ENCODE peak calls at places on chromosomes 6 and 20, in five cellular contexts. N is immature natural killer cell; V is neural crest cell; Z is RCC 7860; B is stimulated activated CD8-positive, alpha-beta memory T cell treated with anti-CD3 and anti-CD28 coated beads, Interleukin-12 subunit alpha, Interleukin-12 subunit beta, amount 100 ng/mL, for 4 hours. L is an unnamed sample.

GRCh38 chr6:27630727-27631613 is 158.1 kb upstream of the ZNF184 start:
- DNase-seq in V (peak), N (no peak), B (no peak), Z (no peak), L (no peak)

GRCh38 chr6:41887355-41887754 is 7.8 kb downstream of the USP49 start:
- DNase-seq in V (no peak), Z (no peak), B (no peak), N (no peak), L (no peak)

GRCh38 chr20:60583741-60584140 is 625.5 kb downstream of the CDH26 start:
- DNase-seq in Z (no peak), N (no peak), B (no peak), V (no peak), L (no peak)

GRCh38 chr6:55260181-55260580 is 67.1 kb upstream of the GFRAL start:
- DNase-seq in B (no peak), N (no peak), Z (no peak), V (no peak), L (peak)

GRCh38 chr6:104995989-104996617 is 39.2 kb downstream of the LIN28B start:
- DNase-seq in V (no peak), Z (no peak), B (no peak), N (no peak), L (no peak)

GRCh38 chr20:57849868-57850215 is 140.0 kb upstream of the PMEPA1 start:
- DNase-seq in N (no peak), Z (no peak), B (no peak), V (no peak), L (no peak)

GRCh38 chr6:43828711-43829110 is 58.7 kb downstream of the VEGFA start:
- DNase-seq in B (no peak), V (no peak), N (no peak), Z (no peak), L (no peak)

GRCh38 chr6:119096683-119097310 is 18.3 kb upstream of the FAM184A start:
- DNase-seq in Z (no peak), B (no peak), V (no peak), N (no peak), L (no peak)

GRCh38 chr6:90328004-90328403 is 31.4 kb upstream of the BACH2 start:
- DNase-seq in V (no peak), N (no peak), Z (peak), B (no peak), L (no peak)

GRCh38 chr20:23092409-23092756 is 6.3 kb upstream of the CD93 start:
- DNase-seq in Z (no peak), B (no peak), N (no peak), V (no peak), L (no peak)

GRCh38 chr20:59996112-59996511 is 37.9 kb downstream of the CDH26 start:
- DNase-seq in B (no peak), V (no peak), N (no peak), Z (no peak), L (no peak)

GRCh38 chr20:3927486-3928291 is 38.5 kb downstream of the PANK2 start:
- DNase-seq in N (peak), B (no peak), V (no peak), Z (no peak), L (no peak)

GRCh38 chr6:90294614-90294988 is 2.0 kb downstream of the BACH2 start:
- DNase-seq in Z (no peak), B (no peak), V (no peak), N (no peak), L (no peak)

GRCh38 chr20:15214051-15214450 is 876.6 kb upstream of the FLRT3 start:
- DNase-seq in V (no peak), Z (no peak), B (no peak), N (no peak), L (no peak)

GRCh38 chr6:33914519-33915120 is 110.8 kb upstream of the MLN start:
- DNase-seq in N (peak), B (peak), V (no peak), Z (no peak), L (peak)

GRCh38 chr6:169171951-169172350 is 81.7 kb downstream of the THBS2 start:
- DNase-seq in Z (no peak), V (no peak), N (no peak), B (no peak), L (no peak)

GRCh38 chr6:5665173-5665572 is 341.6 kb downstream of the NRN1 start:
- DNase-seq in Z (no peak), V (no peak), N (no peak), B (no peak), L (peak)

GRCh38 chr20:23222531-23223200 is 127.9 kb upstream of the NXT1 start:
- DNase-seq in B (no peak), N (no peak), Z (no peak), V (no peak), L (no peak)

GRCh38 chr6:92114797-92115196 is 1304.6 kb downstream of the EPHA7 start:
- DNase-seq in V (no peak), B (no peak), Z (no peak), N (no peak), L (no peak)